ENCODE peak calls at places on chromosomes 7 and 10, in five cellular contexts. U is A549, V is breast epithelium, M is HCT116, Y is transverse colon. H is an unnamed sample.

GRCh38 chr7:20786779-20787651 is at the start of gene SP8:
- DNase-seq in U (peak; percentile 48), V (no peak), M (no peak), Y (no peak), H (no peak)

GRCh38 chr7:116354171-116354545 is 143.8 kb downstream of the TES start:
- DNase-seq in U (no peak), V (no peak), M (no peak), Y (peak; percentile 15), H (no peak)

GRCh38 chr10:91311601-91312000 is 91.1 kb downstream of the PCGF5 start:
- DNase-seq in V (no peak), U (no peak), M (no peak), Y (no peak), H (no peak)

GRCh38 chr7:138837627-138838026 is 39.6 kb upstream of the ATP6V0A4 start:
- DNase-seq in V (no peak), M (no peak), U (no peak), Y (no peak), H (no peak)

GRCh38 chr10:124565565-124566221 is 104.1 kb downstream of the LHPP start:
- DNase-seq in U (peak; percentile 44), V (peak; percentile 63), M (peak; percentile 7), Y (no peak), H (peak; percentile 64)

GRCh38 chr7:129657363-129657762 is 45.8 kb downstream of the NRF1 start:
- DNase-seq in Y (no peak), M (no peak), V (no peak), U (no peak), H (no peak)

GRCh38 chr7:25852249-25852994 is 299.6 kb upstream of the NFE2L3 start:
- DNase-seq in V (no peak), U (no peak), M (no peak), Y (peak; percentile 79), H (no peak)

GRCh38 chr10:13943735-13944398 is 357.1 kb downstream of the PRPF18 start:
- DNase-seq in V (no peak), U (no peak), Y (no peak), M (no peak), H (no peak)

GRCh38 chr7:107560898-107561516 is 2.7 kb downstream of the COG5 start:
- DNase-seq in Y (no peak), V (no peak), U (no peak), M (no peak), H (no peak)

GRCh38 chr10:31830887-31831286 is 97.7 kb downstream of the ARHGAP12 start:
- DNase-seq in V (no peak), U (no peak), M (no peak), Y (no peak), H (no peak)

GRCh38 chr7:90708841-90709317 is 112.8 kb downstream of the CDK14 start:
- DNase-seq in V (no peak), U (no peak), M (peak; percentile 38), Y (peak; percentile 52), H (no peak)

GRCh38 chr10:94429049-94429707 is 26.8 kb downstream of the TBC1D12 start:
- DNase-seq in Y (no peak), U (no peak), M (no peak), V (no peak), H (no peak)

GRCh38 chr10:101322266-101323151 is 31.5 kb upstream of the BTRC start:
- DNase-seq in M (no peak), V (no peak), Y (no peak), U (no peak), H (no peak)

GRCh38 chr7:98175260-98175604 is 36.0 kb upstream of the BHLHA15 start:
- DNase-seq in M (no peak), Y (no peak), V (no peak), U (no peak), H (no peak)

GRCh38 chr7:98171449-98171848 is 39.8 kb upstream of the BHLHA15 start:
- DNase-seq in M (no peak), Y (no peak), V (no peak), U (no peak), H (no peak)

GRCh38 chr7:98170944-98171343 is 40.3 kb upstream of the BHLHA15 start:
- DNase-seq in V (no peak), U (no peak), M (no peak), Y (no peak), H (no peak)

GRCh38 chr7:98177553-98177952 is 33.7 kb upstream of the BHLHA15 start:
- DNase-seq in V (no peak), U (no peak), M (no peak), Y (no peak), H (no peak)

GRCh38 chr7:98174334-98175259 is 36.6 kb upstream of the BHLHA15 start:
- DNase-seq in M (no peak), U (no peak), V (no peak), Y (no peak), H (no peak)
- TF ChIP-seq POLR2A in M (no peak), U (no peak), V (no peak), Y (no peak), H (no peak)

DNA sequence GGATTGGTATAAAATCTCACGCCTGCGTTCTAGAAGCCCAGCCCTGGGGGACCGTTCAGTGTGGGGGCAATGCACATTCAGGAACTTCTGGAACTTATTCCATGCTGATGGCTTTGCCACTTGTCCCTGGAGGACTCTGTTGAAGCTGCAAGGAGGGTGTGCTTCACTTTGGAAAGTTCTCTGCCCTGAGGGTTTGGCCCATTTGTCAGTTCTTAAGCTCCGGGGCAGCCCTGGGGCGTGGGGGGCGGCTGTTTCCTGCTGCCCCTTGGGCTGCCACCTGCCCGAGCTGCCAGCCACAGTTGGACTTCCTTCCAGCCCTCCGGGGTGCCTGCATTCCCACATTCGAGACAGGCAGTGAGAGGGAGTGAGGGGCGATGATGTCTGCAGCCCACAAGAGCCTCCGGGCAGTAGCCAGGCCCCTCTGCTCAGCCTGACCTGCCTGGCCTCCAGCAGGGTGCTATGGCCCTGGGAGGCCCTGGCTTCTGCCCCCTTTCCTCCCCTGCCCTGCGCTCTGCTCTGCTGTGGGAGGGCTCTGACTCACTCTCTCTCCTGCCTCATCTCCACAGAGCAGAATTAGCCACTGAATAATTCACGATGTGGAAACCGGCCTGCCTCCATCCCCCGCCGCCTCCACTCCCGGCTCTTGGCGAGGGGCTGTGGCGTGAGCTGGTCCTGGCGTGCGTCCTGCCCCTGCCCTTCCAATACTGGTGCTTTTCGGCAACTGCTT is 1.9 kb downstream of the TTYH3 start:
- DNase-seq in Y (no peak), U (peak; percentile 64), V (no peak), M (no peak), H (no peak)
- TF ChIP-seq POLR2A in Y (no peak), U (peak; percentile 9), V (no peak), M (no peak), H (no peak)

GRCh38 chr7:2037805-2038635 is 194.7 kb downstream of the MAD1L1 start:
- DNase-seq in V (no peak), Y (no peak), M (no peak), U (no peak), H (no peak)
- TF ChIP-seq POLR2A in V (no peak), Y (no peak), M (no peak), U (no peak), H (no peak)

DNA sequence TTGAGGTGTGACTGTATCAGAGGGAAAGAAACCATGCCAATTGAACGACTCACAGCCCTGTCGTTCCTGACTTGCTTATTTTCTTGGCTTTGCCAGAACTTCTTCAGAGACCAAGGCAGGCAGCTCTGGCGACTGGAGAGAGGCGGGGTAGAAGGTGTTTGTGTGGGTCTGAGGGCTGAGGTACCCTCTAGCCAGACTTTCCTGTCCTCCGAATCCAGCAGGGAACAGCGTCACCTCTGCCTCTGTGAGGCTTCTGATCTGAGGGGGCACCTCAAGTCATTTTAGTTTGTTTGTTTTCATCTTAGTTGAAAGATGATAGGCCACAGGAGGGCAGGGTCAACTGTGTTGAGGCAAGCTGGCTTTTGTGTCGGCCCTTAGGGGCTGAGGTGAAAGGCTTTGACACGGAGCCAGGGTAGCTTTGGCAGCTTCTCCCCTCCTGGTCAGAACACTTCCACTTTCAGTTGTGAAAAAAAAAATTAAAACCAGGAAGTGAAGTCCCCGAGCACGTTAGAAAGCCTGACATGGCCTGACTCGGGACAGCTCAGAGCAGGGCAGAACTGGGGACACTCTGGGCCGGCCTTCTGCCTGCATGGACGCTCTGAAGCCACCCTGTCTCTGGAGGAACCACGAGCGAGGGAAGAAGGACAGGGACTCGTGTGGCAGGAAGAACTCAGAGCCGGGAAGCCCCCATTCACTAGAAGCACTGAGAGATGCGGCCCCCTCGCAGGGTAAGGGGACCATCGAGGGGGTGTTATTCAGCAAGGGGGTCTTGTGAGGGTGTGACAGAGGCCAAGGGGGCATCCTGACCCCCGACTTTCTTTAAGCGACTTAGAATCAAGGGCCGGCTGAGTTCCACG is 2.0 kb downstream of the ACSL5 start:
- DNase-seq in U (no peak), Y (peak; percentile 69), V (peak; percentile 65), M (no peak), H (peak; percentile 70)
- TF ChIP-seq POLR2A in U (no peak), Y (peak; percentile 64), V (no peak), M (no peak), H (peak; percentile 69)

H was measured in GM12891.